ENCODE peak calls at places on chromosome 21, in six cellular contexts. One of them, this sample, is unnamed.

GRCh38 chr21:32520885-32521735 is 64.2 kb downstream of the TCP10L start:
- DNase-seq in MV-4-11: peak; percentile 86
- DNase-seq in T-helper 9 cell: no peak
- DNase-seq in neural crest cell: no peak
- DNase-seq in endothelial cell: no peak
- DNase-seq in tibial artery: peak; percentile 88
- DNase-seq in this sample: no peak

GRCh38 chr21:14843991-14844390 is 220.8 kb downstream of the NRIP1 start:
- DNase-seq in MV-4-11: no peak
- DNase-seq in T-helper 9 cell: no peak
- DNase-seq in neural crest cell: no peak
- DNase-seq in endothelial cell: no peak
- DNase-seq in tibial artery: no peak
- DNase-seq in this sample: no peak

GRCh38 chr21:43585924-43586411 is 73.3 kb downstream of the HSF2BP start:
- DNase-seq in MV-4-11: peak; percentile 40
- DNase-seq in T-helper 9 cell: no peak
- DNase-seq in neural crest cell: no peak
- DNase-seq in endothelial cell: peak; percentile 49
- DNase-seq in tibial artery: peak; percentile 86
- DNase-seq in this sample: no peak

GRCh38 chr21:41933259-41934079 is 20.3 kb downstream of the C2CD2 start:
- DNase-seq in MV-4-11: no peak
- DNase-seq in T-helper 9 cell: no peak
- DNase-seq in neural crest cell: no peak
- DNase-seq in endothelial cell: no peak
- DNase-seq in tibial artery: no peak
- DNase-seq in this sample: peak; percentile 4

GRCh38 chr21:45887121-45887611 is 94.4 kb upstream of the COL6A1 start:
- DNase-seq in MV-4-11: no peak
- DNase-seq in T-helper 9 cell: no peak
- DNase-seq in neural crest cell: no peak
- DNase-seq in endothelial cell: no peak
- DNase-seq in tibial artery: no peak
- DNase-seq in this sample: no peak

GRCh38 chr21:26267389-26267788 is 96.8 kb upstream of the APP start:
- DNase-seq in MV-4-11: no peak
- DNase-seq in T-helper 9 cell: no peak
- DNase-seq in neural crest cell: no peak
- DNase-seq in endothelial cell: no peak
- DNase-seq in tibial artery: no peak
- DNase-seq in this sample: no peak

GRCh38 chr21:43321111-43321510 is 105.8 kb downstream of the SIK1 start:
- DNase-seq in MV-4-11: no peak
- DNase-seq in T-helper 9 cell: no peak
- DNase-seq in neural crest cell: no peak
- DNase-seq in endothelial cell: no peak
- DNase-seq in tibial artery: no peak
- DNase-seq in this sample: no peak

GRCh38 chr21:38920631-38921398 is 115.1 kb downstream of the ETS2 start:
- DNase-seq in MV-4-11: no peak
- DNase-seq in T-helper 9 cell: no peak
- DNase-seq in neural crest cell: no peak
- DNase-seq in endothelial cell: no peak
- DNase-seq in tibial artery: no peak
- DNase-seq in this sample: no peak

GRCh38 chr21:32306021-32306780 is 7.5 kb downstream of the MRAP start:
- DNase-seq in MV-4-11: no peak
- DNase-seq in T-helper 9 cell: no peak
- DNase-seq in neural crest cell: peak; percentile 50
- DNase-seq in endothelial cell: peak; percentile 89
- DNase-seq in tibial artery: no peak
- DNase-seq in this sample: no peak

GRCh38 chr21:43299441-43300277 is 127.3 kb downstream of the SIK1 start:
- DNase-seq in MV-4-11: no peak
- DNase-seq in T-helper 9 cell: no peak
- DNase-seq in neural crest cell: no peak
- DNase-seq in endothelial cell: no peak
- DNase-seq in tibial artery: no peak
- DNase-seq in this sample: no peak

GRCh38 chr21:36949171-36950141 is 17.0 kb downstream of the HLCS start:
- DNase-seq in MV-4-11: no peak
- DNase-seq in T-helper 9 cell: no peak
- DNase-seq in neural crest cell: no peak
- DNase-seq in endothelial cell: no peak
- DNase-seq in tibial artery: no peak
- DNase-seq in this sample: no peak